ENCODE peak calls at places on chromosomes 11 and 22, in five cellular contexts. S is PC-3, E is kidney, J is HFF-Myc, K is coronary artery. I is an unnamed sample.

GRCh38 chr22:28002181-28002700 is 83.2 kb upstream of the PITPNB start:
- DNase-seq in E (peak), K (no peak), J (no peak), S (no peak), I (no peak)

GRCh38 chr11:69215216-69215615 is 59.5 kb downstream of the SMIM38 start:
- DNase-seq in S (no peak), E (no peak), J (no peak), K (peak), I (no peak)

GRCh38 chr11:91115116-91115515 is 892.3 kb upstream of the CHORDC1 start:
- DNase-seq in K (no peak), E (no peak), J (no peak), S (no peak), I (no peak)

GRCh38 chr22:21642584-21643448 is 714 bp downstream of the SDF2L1 start:
- DNase-seq in E (peak), J (no peak), S (peak), K (no peak), I (peak)

GRCh38 chr11:98194611-98195010 is 826.1 kb upstream of the CNTN5 start:
- DNase-seq in J (no peak), S (peak), K (no peak), E (no peak), I (no peak)

GRCh38 chr11:71202966-71203365 is 49.4 kb downstream of the SHANK2 start:
- DNase-seq in K (no peak), S (no peak), E (peak), J (no peak), I (no peak)

GRCh38 chr11:126329644-126330200 is 25.8 kb upstream of the ST3GAL4 start:
- DNase-seq in S (no peak), E (no peak), J (no peak), K (no peak), I (no peak)

GRCh38 chr11:27471588-27472397 is 797 bp downstream of the LGR4 start:
- DNase-seq in K (no peak), E (peak), S (peak), J (no peak), I (peak)

GRCh38 chr11:47786373-47786772 is 19.2 kb upstream of the FNBP4 start:
- DNase-seq in E (no peak), J (no peak), S (no peak), K (no peak), I (no peak)

GRCh38 chr11:86066606-86067229 is 2.2 kb downstream of the PICALM start:
- DNase-seq in K (no peak), J (no peak), S (no peak), E (no peak), I (no peak)

GRCh38 chr11:31117038-31117437 is 252.5 kb downstream of the DCDC1 start:
- DNase-seq in K (no peak), J (no peak), E (no peak), S (no peak), I (no peak)

GRCh38 chr11:60951909-60952741 is at the start of gene SLC15A3:
- DNase-seq in S (no peak), J (no peak), K (no peak), E (peak), I (no peak)

GRCh38 chr11:121520243-121521144 is 67.7 kb upstream of the SORL1-AS1 start:
- DNase-seq in E (no peak), J (peak), K (no peak), S (peak), I (no peak)

GRCh38 chr11:22703040-22703439 is 36.6 kb downstream of the GAS2 start:
- DNase-seq in J (peak), S (peak), E (no peak), K (no peak), I (no peak)

GRCh38 chr11:4059424-4059823 is 35.2 kb upstream of the RRM1 start:
- DNase-seq in J (no peak), E (no peak), S (no peak), K (no peak), I (no peak)

GRCh38 chr11:25981998-25982397 is 349.9 kb upstream of the ANO3 start:
- DNase-seq in K (no peak), S (peak), E (no peak), J (peak), I (no peak)

GRCh38 chr22:17436981-17437410 is 67.7 kb downstream of the CECR2 start:
- DNase-seq in S (no peak), E (no peak), J (no peak), K (no peak), I (no peak)

GRCh38 chr11:71472357-71472885 is 19.4 kb downstream of the NADSYN1 start:
- DNase-seq in E (peak), K (no peak), J (no peak), S (no peak), I (no peak)

GRCh38 chr22:29400576-29400975 is 12.2 kb upstream of the AP1B1 start:
- DNase-seq in K (no peak), E (no peak), S (peak), J (no peak), I (no peak)

GRCh38 chr11:69674267-69674885 is 777 bp downstream of the LTO1 start:
- DNase-seq in J (no peak), E (no peak), S (peak), K (no peak), I (no peak)

GRCh38 chr11:65498977-65499712 is at the start of gene MALAT1:
- DNase-seq in J (peak), S (peak), E (peak), K (peak), I (peak)
- TF ChIP-seq CTCF in J (no peak), S (no peak), E (no peak), K (no peak), I (no peak)

GRCh38 chr11:32573228-32573627 is 10.4 kb upstream of the EIF3M start:
- DNase-seq in S (no peak), J (no peak), K (no peak), E (no peak), I (no peak)

GRCh38 chr11:32569313-32569881 is 14.2 kb upstream of the EIF3M start:
- DNase-seq in S (no peak), J (no peak), E (no peak), K (no peak), I (no peak)

GRCh38 chr11:32574446-32574845 is 9.2 kb upstream of the EIF3M start:
- DNase-seq in K (no peak), J (no peak), S (no peak), E (no peak), I (no peak)

GRCh38 chr11:32575070-32575469 is 8.6 kb upstream of the EIF3M start:
- DNase-seq in E (no peak), K (no peak), S (no peak), J (no peak), I (no peak)

GRCh38 chr11:32571039-32571438 is 12.6 kb upstream of the EIF3M start:
- DNase-seq in J (no peak), S (no peak), E (no peak), K (no peak), I (no peak)
- TF ChIP-seq CTCF in J (no peak), S (no peak), E (no peak), K (no peak), I (no peak)

DNA sequence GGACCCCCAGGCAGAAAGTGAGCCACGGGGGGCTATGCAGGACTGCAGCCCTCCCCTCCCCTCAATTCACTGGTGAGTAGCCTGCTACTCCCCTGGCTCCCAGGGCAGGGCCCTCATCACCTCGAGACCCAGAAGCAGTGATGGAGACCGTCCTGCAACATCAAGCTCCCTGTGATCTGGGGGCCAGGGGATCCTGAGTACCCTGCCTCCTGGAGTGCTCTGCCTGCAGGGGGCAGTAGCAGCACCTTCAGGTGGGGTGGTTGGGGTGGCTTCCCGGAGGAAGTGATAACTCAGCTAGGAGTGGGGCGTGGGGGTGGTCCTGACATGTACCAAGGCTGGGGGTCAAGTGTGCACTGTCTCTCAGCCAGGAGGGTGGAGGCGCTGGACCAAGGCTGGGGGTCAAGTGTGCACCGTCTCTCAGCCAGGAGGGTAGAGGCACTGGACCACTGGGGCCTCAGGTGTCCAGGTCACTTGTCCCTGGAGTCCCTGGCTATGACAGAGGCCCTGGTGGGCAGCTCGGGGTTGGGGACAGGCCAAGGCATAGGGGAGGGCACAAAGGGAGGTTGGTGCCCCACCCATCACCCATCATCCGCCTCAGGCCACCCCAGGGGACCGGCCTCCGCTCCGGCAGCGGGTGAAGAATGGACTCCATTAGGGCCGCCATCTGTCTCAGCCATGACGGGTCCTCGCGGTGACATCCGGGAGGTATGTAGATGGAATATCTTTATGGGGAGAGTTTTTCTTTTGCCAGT is 9.4 kb downstream of the RTN4R start:
- DNase-seq in J (no peak), E (no peak), K (no peak), S (no peak), I (no peak)
- TF ChIP-seq CTCF in J (peak), E (no peak), K (no peak), S (peak), I (peak)

GRCh38 chr11:15824060-15824459 is 532.3 kb downstream of the SOX6 start:
- DNase-seq in S (no peak), K (no peak), E (no peak), J (no peak), I (no peak)

GRCh38 chr11:15828241-15828903 is 528.0 kb downstream of the SOX6 start:
- DNase-seq in K (no peak), J (no peak), E (no peak), S (no peak), I (no peak)

GRCh38 chr11:15829312-15829711 is 527.0 kb downstream of the SOX6 start:
- DNase-seq in J (no peak), S (no peak), K (no peak), E (no peak), I (no peak)

GRCh38 chr11:15826008-15826650 is 530.2 kb downstream of the SOX6 start:
- DNase-seq in E (no peak), J (no peak), K (no peak), S (no peak), I (no peak)

DNA sequence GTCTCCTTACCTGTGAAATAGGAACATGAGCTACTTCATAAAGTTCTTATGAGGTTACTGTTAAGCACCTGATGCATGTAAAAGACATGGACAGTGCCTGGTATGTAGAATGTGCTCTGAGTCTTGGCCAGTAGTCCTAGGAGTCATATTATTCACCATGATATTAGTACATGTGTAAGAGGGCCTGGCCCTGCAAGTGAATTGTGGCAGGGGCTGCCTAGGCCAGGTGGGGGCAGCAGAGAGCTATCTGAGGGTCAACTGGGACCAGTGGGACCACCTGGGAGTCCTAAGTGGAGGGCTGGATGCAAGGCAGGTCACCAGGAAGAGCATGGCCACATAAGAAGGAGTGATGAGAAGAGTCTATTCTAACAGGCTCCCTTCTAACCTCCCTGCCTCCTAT is 529.5 kb downstream of the SOX6 start:
- DNase-seq in K (no peak), S (no peak), J (no peak), E (no peak), I (peak)
- TF ChIP-seq CTCF in K (peak), S (no peak), J (peak), E (peak), I (peak)

DNA sequence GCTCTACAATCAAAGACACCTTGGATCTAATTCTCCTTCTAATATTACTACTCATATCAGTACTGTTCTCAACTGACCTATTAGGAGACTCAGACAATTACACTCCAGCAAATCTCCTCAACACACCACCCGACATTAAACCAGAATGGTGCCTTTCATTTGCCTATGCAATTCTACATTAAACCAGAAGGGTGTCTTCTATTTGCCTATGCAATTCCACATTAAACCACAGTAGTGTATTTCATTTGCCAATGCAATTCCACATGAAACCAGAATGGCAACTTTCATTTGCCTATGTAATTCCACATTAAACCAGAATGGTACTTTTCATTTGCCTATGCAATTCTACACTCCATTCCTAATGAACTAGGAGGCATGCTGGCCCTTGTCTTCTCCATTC is 15.3 kb upstream of the APOL3 start:
- DNase-seq in K (no peak), J (no peak), S (peak), E (no peak), I (no peak)
- TF ChIP-seq CTCF in K (no peak), J (no peak), S (peak), E (no peak), I (peak)

GRCh38 chr22:19958083-19959042 is 16.7 kb upstream of the TXNRD2 start:
- DNase-seq in S (no peak), E (peak), J (no peak), K (no peak), I (no peak)

GRCh38 chr22:19959587-19960490 is 18.2 kb upstream of the TXNRD2 start:
- DNase-seq in E (peak), S (no peak), J (no peak), K (no peak), I (no peak)

GRCh38 chr22:19959043-19959586 is 17.5 kb upstream of the TXNRD2 start:
- DNase-seq in E (peak), K (no peak), S (no peak), J (no peak), I (peak)

GRCh38 chr22:19955241-19956128 is 13.9 kb upstream of the TXNRD2 start:
- DNase-seq in E (peak), S (no peak), K (no peak), J (no peak), I (no peak)

GRCh38 chr22:19957445-19957844 is 15.8 kb upstream of the TXNRD2 start:
- DNase-seq in K (no peak), E (peak), S (no peak), J (no peak), I (no peak)
- TF ChIP-seq CTCF in K (no peak), E (no peak), S (no peak), J (peak), I (peak)

GRCh38 chr11:32968541-32968940 is 47.1 kb upstream of the DEPDC7 start:
- DNase-seq in K (no peak), J (no peak), S (no peak), E (no peak), I (no peak)
- TF ChIP-seq CTCF in K (no peak), J (no peak), S (no peak), E (no peak), I (no peak)